ENCODE peak calls at places on chromosome 5, in eight cellular contexts. A, N, H, K, R, Z, Q and F are unnamed samples.

GRCh38 chr5:9507974-9508373 is 37.9 kb downstream of the SEMA5A start:
- DNase-seq in A (no peak), N (no peak), H (no peak), K (peak), R (peak), Z (no peak), Q (no peak), F (no peak)

GRCh38 chr5:156094001-156094400 is 233.0 kb upstream of the SGCD start:
- DNase-seq in A (no peak), N (no peak), H (peak), K (peak), R (no peak), Z (no peak), Q (no peak), F (no peak)

GRCh38 chr5:77937015-77937908 is 161.1 kb upstream of the TBCA start:
- DNase-seq in A (no peak), N (no peak), H (no peak), K (no peak), R (no peak), Z (no peak), Q (no peak), F (no peak)

GRCh38 chr5:146048994-146049703 is 56.2 kb downstream of the PLAC8L1 start:
- DNase-seq in A (peak), N (no peak), H (peak), K (peak), R (peak), Z (no peak), Q (peak), F (no peak)

GRCh38 chr5:108730617-108731340 is 16.9 kb upstream of the FER start:
- DNase-seq in A (no peak), N (no peak), H (no peak), K (no peak), R (no peak), Z (no peak), Q (no peak), F (no peak)

GRCh38 chr5:110548171-110548570 is 178.3 kb downstream of the TMEM232 start:
- DNase-seq in A (no peak), N (no peak), H (no peak), K (no peak), R (no peak), Z (no peak), Q (no peak), F (no peak)

GRCh38 chr5:142097681-142098080 is 10.9 kb upstream of the NDFIP1 start:
- DNase-seq in A (no peak), N (no peak), H (no peak), K (no peak), R (peak), Z (no peak), Q (peak), F (no peak)

GRCh38 chr5:112293587-112293986 is 125.5 kb downstream of the EPB41L4A start:
- DNase-seq in A (no peak), N (no peak), H (no peak), K (no peak), R (no peak), Z (no peak), Q (no peak), F (no peak)

GRCh38 chr5:150036513-150036912 is 36.0 kb downstream of the HMGXB3 start:
- DNase-seq in A (no peak), N (no peak), H (no peak), K (peak), R (peak), Z (no peak), Q (no peak), F (no peak)

GRCh38 chr5:76547242-76547890 is 75.8 kb downstream of the F2RL2 start:
- DNase-seq in A (no peak), N (no peak), H (no peak), K (peak), R (no peak), Z (no peak), Q (no peak), F (no peak)

GRCh38 chr5:100643473-100643872 is 108.3 kb downstream of the FAM174A start:
- DNase-seq in A (peak), N (no peak), H (no peak), K (peak), R (peak), Z (no peak), Q (no peak), F (no peak)

GRCh38 chr5:53029608-53030007 is 40.5 kb downstream of the ITGA2 start:
- DNase-seq in A (no peak), N (no peak), H (no peak), K (no peak), R (no peak), Z (no peak), Q (no peak), F (no peak)

GRCh38 chr5:60700347-60700815 is 415 bp upstream of the DEPDC1B start:
- DNase-seq in A (no peak), N (no peak), H (no peak), K (no peak), R (no peak), Z (no peak), Q (no peak), F (no peak)

GRCh38 chr5:53035868-53036381 is 46.8 kb downstream of the ITGA2 start:
- DNase-seq in A (no peak), N (no peak), H (peak), K (peak), R (peak), Z (no peak), Q (no peak), F (no peak)

GRCh38 chr5:151684690-151685361 is 1.9 kb downstream of the SPARC start:
- DNase-seq in A (no peak), N (no peak), H (peak), K (peak), R (peak), Z (no peak), Q (no peak), F (no peak)

GRCh38 chr5:169716287-169716686 is 79.2 kb downstream of the DOCK2 start:
- DNase-seq in A (no peak), N (no peak), H (no peak), K (peak), R (peak), Z (no peak), Q (no peak), F (no peak)

GRCh38 chr5:39200081-39200480 is 19.3 kb downstream of the FYB1 start:
- DNase-seq in A (no peak), N (no peak), H (no peak), K (no peak), R (no peak), Z (no peak), Q (no peak), F (no peak)

GRCh38 chr5:43190755-43191603 is 1.0 kb upstream of the NIM1K start:
- DNase-seq in A (no peak), N (no peak), H (no peak), K (peak), R (peak), Z (no peak), Q (no peak), F (no peak)

GRCh38 chr5:179608131-179608581 is 15.3 kb downstream of the HNRNPH1 start:
- DNase-seq in A (no peak), N (peak), H (no peak), K (no peak), R (peak), Z (peak), Q (no peak), F (no peak)

GRCh38 chr5:14286007-14286406 is 142.9 kb downstream of the TRIO start:
- DNase-seq in A (no peak), N (no peak), H (no peak), K (no peak), R (peak), Z (no peak), Q (no peak), F (no peak)

GRCh38 chr5:119131530-119132313 is 60.8 kb downstream of the DMXL1 start:
- DNase-seq in A (no peak), N (no peak), H (no peak), K (peak), R (peak), Z (no peak), Q (no peak), F (no peak)

GRCh38 chr5:169181785-169182184 is 119.2 kb downstream of the SLIT3 start:
- DNase-seq in A (no peak), N (no peak), H (no peak), K (peak), R (no peak), Z (no peak), Q (no peak), F (no peak)

GRCh38 chr5:72648511-72648910 is 141.3 kb upstream of the ZNF366 start:
- DNase-seq in A (no peak), N (no peak), H (no peak), K (peak), R (no peak), Z (no peak), Q (no peak), F (no peak)

GRCh38 chr5:14128079-14128478 is 15.1 kb upstream of the TRIO start:
- DNase-seq in A (no peak), N (no peak), H (no peak), K (no peak), R (no peak), Z (no peak), Q (no peak), F (no peak)

GRCh38 chr5:54707841-54708240 is 190.3 kb downstream of the SNX18 start:
- DNase-seq in A (no peak), N (no peak), H (no peak), K (no peak), R (no peak), Z (no peak), Q (no peak), F (no peak)

GRCh38 chr5:158465379-158465972 is 606.5 kb upstream of the CLINT1 start:
- DNase-seq in A (no peak), N (no peak), H (no peak), K (no peak), R (no peak), Z (no peak), Q (no peak), F (no peak)

GRCh38 chr5:43560128-43560527 is 3.3 kb upstream of the PAIP1 start:
- DNase-seq in A (no peak), N (no peak), H (no peak), K (no peak), R (peak), Z (no peak), Q (no peak), F (no peak)

GRCh38 chr5:36059571-36060515 is 6.8 kb downstream of the UGT3A2 start:
- DNase-seq in A (no peak), N (no peak), H (no peak), K (peak), R (no peak), Z (no peak), Q (no peak), F (no peak)

GRCh38 chr5:89043676-89044075 is 160.7 kb upstream of the MEF2C start:
- DNase-seq in A (no peak), N (no peak), H (no peak), K (no peak), R (peak), Z (no peak), Q (no peak), F (no peak)

GRCh38 chr5:114055318-114055788 is 306.5 kb upstream of the KCNN2 start:
- DNase-seq in A (peak), N (no peak), H (peak), K (peak), R (peak), Z (no peak), Q (no peak), F (no peak)

GRCh38 chr5:31921852-31922305 is 252.2 kb downstream of the GOLPH3 start:
- DNase-seq in A (no peak), N (no peak), H (peak), K (peak), R (peak), Z (no peak), Q (no peak), F (no peak)

GRCh38 chr5:132310141-132310834 is 16.1 kb downstream of the SLC22A4 start:
- DNase-seq in A (no peak), N (no peak), H (no peak), K (peak), R (no peak), Z (no peak), Q (no peak), F (no peak)

GRCh38 chr5:140113180-140113698 is 670 bp upstream of the PURA start:
- DNase-seq in A (no peak), N (peak), H (peak), K (peak), R (no peak), Z (no peak), Q (peak), F (no peak)

GRCh38 chr5:160547061-160547460 is 125.4 kb downstream of the PTTG1 start:
- DNase-seq in A (no peak), N (no peak), H (no peak), K (no peak), R (no peak), Z (no peak), Q (no peak), F (no peak)

GRCh38 chr5:93579561-93580386 is 1.2 kb downstream of the NR2F1-AS1 start:
- DNase-seq in A (peak), N (no peak), H (peak), K (peak), R (peak), Z (peak), Q (no peak), F (no peak)

GRCh38 chr5:35880166-35880565 is 23.5 kb downstream of the IL7R start:
- DNase-seq in A (no peak), N (no peak), H (no peak), K (no peak), R (no peak), Z (no peak), Q (no peak), F (no peak)

GRCh38 chr5:115429345-115429940 is 115.1 kb downstream of the FEM1C start:
- DNase-seq in A (no peak), N (no peak), H (no peak), K (no peak), R (no peak), Z (no peak), Q (no peak), F (no peak)

GRCh38 chr5:120624021-120624563 is 160.0 kb downstream of the PRR16 start:
- DNase-seq in A (no peak), N (no peak), H (no peak), K (peak), R (peak), Z (no peak), Q (no peak), F (no peak)

GRCh38 chr5:16784088-16784487 is 152.0 kb downstream of the MYO10 start:
- DNase-seq in A (no peak), N (no peak), H (no peak), K (peak), R (peak), Z (no peak), Q (no peak), F (no peak)